ENCODE peak calls at places on chromosomes 3 and 15, in nine cellular contexts. X is body of pancreas; I is PC-9; K is CD4-positive, alpha-beta T cell; E is tibial artery; U is A549; F is sigmoid colon; A is gastrocnemius medialis; C is GM23248. N is an unnamed sample.

GRCh38 chr3:104604326-104605010 is 762.2 kb upstream of the ALCAM start:
- DNase-seq in I (no peak), C (peak; percentile 53), K (no peak), U (no peak), E (no peak), F (no peak), X (no peak), A (no peak), N (no peak)

GRCh38 chr3:162195147-162195546 is 698.5 kb downstream of the OTOL1 start:
- DNase-seq in I (no peak), C (no peak), U (no peak), F (no peak), E (no peak), K (no peak), X (no peak), A (peak; percentile 30), N (no peak)

GRCh38 chr3:56467801-56468183 is 475 bp downstream of the ERC2 start:
- DNase-seq in I (no peak), X (no peak), F (no peak), U (no peak), K (no peak), C (peak; percentile 10), E (no peak), A (no peak), N (no peak)

GRCh38 chr3:185645596-185646381 is 59.7 kb downstream of the SENP2 start:
- DNase-seq in K (no peak), F (peak; percentile 42), C (no peak), A (no peak), U (no peak), E (no peak), X (no peak), I (no peak), N (no peak)

GRCh38 chr3:33543600-33543999 is 103.4 kb upstream of the UBP1 start:
- DNase-seq in F (no peak), K (no peak), E (no peak), I (no peak), X (no peak), C (peak; percentile 2), A (no peak), U (no peak), N (no peak)

GRCh38 chr3:160982497-160982896 is 122.7 kb downstream of the B3GALNT1 start:
- DNase-seq in C (no peak), A (no peak), E (no peak), X (no peak), F (no peak), I (no peak), U (no peak), K (no peak), N (no peak)

GRCh38 chr3:47860206-47860605 is 57.3 kb downstream of the DHX30 start:
- DNase-seq in K (no peak), C (no peak), U (no peak), F (peak; percentile 14), I (no peak), A (no peak), X (no peak), E (no peak), N (no peak)

GRCh38 chr3:105349988-105350387 is 16.7 kb upstream of the ALCAM start:
- DNase-seq in A (no peak), C (peak; percentile 61), I (no peak), X (no peak), F (no peak), U (no peak), E (no peak), K (no peak), N (no peak)

GRCh38 chr3:126117212-126117611 is 33.3 kb upstream of the SLC41A3 start:
- DNase-seq in I (no peak), A (peak; percentile 1), K (no peak), U (no peak), E (no peak), C (no peak), F (no peak), X (no peak), N (no peak)

GRCh38 chr3:101574388-101575156 is 592 bp downstream of the PCNP start:
- DNase-seq in I (peak; percentile 60), C (peak; percentile 75), K (no peak), A (peak; percentile 68), U (peak; percentile 28), E (peak; percentile 68), X (peak; percentile 66), F (peak; percentile 84), N (no peak)

GRCh38 chr15:74781673-74782595 is at the start of gene CSK:
- DNase-seq in K (peak; percentile 68), E (peak; percentile 82), U (peak; percentile 86), I (peak; percentile 77), X (peak; percentile 79), F (peak; percentile 86), A (peak; percentile 60), C (peak; percentile 89), N (peak; percentile 71)

GRCh38 chr3:194984026-194984425 is 286.9 kb downstream of the XXYLT1 start:
- DNase-seq in U (no peak), A (no peak), E (no peak), I (no peak), C (no peak), F (no peak), X (no peak), K (no peak), N (no peak)

GRCh38 chr15:93362203-93362602 is 273.2 kb upstream of the RGMA start:
- DNase-seq in C (no peak), K (no peak), E (no peak), X (no peak), U (no peak), A (no peak), I (no peak), F (peak; percentile 4), N (no peak)
- H3K27ac ChIP-seq in C (no peak overlapping the region), K (no peak overlapping the region), E (no peak overlapping the region), X (no peak overlapping the region), U (no peak overlapping the region), A (no peak overlapping the region), I (no peak overlapping the region), F (no peak overlapping the region), N (no peak overlapping the region)

GRCh38 chr15:77487479-77487861 is 66.8 kb downstream of the HMG20A start:
- DNase-seq in F (no peak), E (no peak), K (no peak), A (no peak), U (no peak), I (no peak), X (no peak), C (no peak), N (no peak)

GRCh38 chr15:77483426-77483825 is 62.7 kb downstream of the HMG20A start:
- DNase-seq in E (no peak), U (no peak), I (no peak), F (no peak), K (no peak), A (no peak), C (no peak), X (no peak), N (no peak)

GRCh38 chr15:77489647-77490046 is 69.0 kb downstream of the HMG20A start:
- DNase-seq in I (no peak), F (no peak), E (no peak), A (no peak), K (no peak), X (no peak), U (no peak), C (no peak), N (no peak)

GRCh38 chr15:77484994-77485393 is 64.3 kb downstream of the HMG20A start:
- DNase-seq in I (no peak), E (no peak), C (no peak), U (no peak), A (no peak), X (no peak), F (no peak), K (no peak), N (no peak)

GRCh38 chr15:77486542-77487478 is 66.1 kb downstream of the HMG20A start:
- DNase-seq in C (no peak), U (no peak), X (no peak), I (no peak), E (no peak), F (no peak), A (peak; percentile 59), K (no peak), N (no peak)
- H3K27ac ChIP-seq in C (no peak overlapping the region), U (no peak overlapping the region), X (no peak overlapping the region), I (no peak overlapping the region), E (peak overlapping the region; percentile 46), F (no peak overlapping the region), A (peak overlapping the region; percentile 66), K (no peak overlapping the region), N (no peak overlapping the region)

GRCh38 chr3:19149388-19149787 is 1.1 kb downstream of the KCNH8 start:
- DNase-seq in I (peak; percentile 5), F (no peak), U (no peak), A (no peak), K (peak; percentile 10), C (peak; percentile 29), X (no peak), E (no peak), N (peak; percentile 24)
- H3K27ac ChIP-seq in I (no peak overlapping the region), F (no peak overlapping the region), U (no peak overlapping the region), A (no peak overlapping the region), K (no peak overlapping the region), C (no peak overlapping the region), X (no peak overlapping the region), E (no peak overlapping the region), N (no peak overlapping the region)

GRCh38 chr15:41025393-41025792 is 72.1 kb downstream of the CHAC1 start:
- DNase-seq in X (no peak), A (no peak), I (no peak), K (no peak), C (no peak), F (no peak), E (no peak), U (no peak), N (no peak)
- H3K27ac ChIP-seq in X (no peak overlapping the region), A (no peak overlapping the region), I (no peak overlapping the region), K (no peak overlapping the region), C (no peak overlapping the region), F (peak overlapping the region; percentile 80), E (peak overlapping the region; percentile 76), U (no peak overlapping the region), N (no peak overlapping the region)

N was measured in caudate nucleus.